ENCODE peak calls at places on chromosomes 5 and 9, in four cellular contexts. One of them, this sample, is unnamed.

GRCh38 chr5:80884851-80885697 is 75.1 kb upstream of the RASGRF2 start:
- DNase-seq in K562: peak; percentile 12
- DNase-seq in IMR-90: peak; percentile 47
- DNase-seq in keratinocyte: no peak
- DNase-seq in this sample: peak; percentile 2

GRCh38 chr9:17470015-17470414 is 108.9 kb upstream of the SH3GL2 start:
- DNase-seq in K562: no peak
- DNase-seq in IMR-90: no peak
- DNase-seq in keratinocyte: no peak
- DNase-seq in this sample: no peak

GRCh38 chr9:136050266-136050705 is 44.8 kb downstream of the NACC2 start:
- DNase-seq in keratinocyte: no peak
- DNase-seq in K562: peak; percentile 4
- DNase-seq in IMR-90: no peak
- DNase-seq in this sample: no peak

GRCh38 chr5:136388474-136388873 is 23.1 kb upstream of the TRPC7 start:
- DNase-seq in IMR-90: no peak
- DNase-seq in K562: no peak
- DNase-seq in keratinocyte: no peak
- DNase-seq in this sample: no peak

GRCh38 chr5:17308326-17309065 is 91.1 kb downstream of the BASP1 start:
- DNase-seq in K562: no peak
- DNase-seq in keratinocyte: no peak
- DNase-seq in IMR-90: no peak
- DNase-seq in this sample: no peak

GRCh38 chr5:81202652-81203051 is 30.5 kb upstream of the CKMT2 start:
- DNase-seq in K562: no peak
- DNase-seq in keratinocyte: no peak
- DNase-seq in IMR-90: peak; percentile 14
- DNase-seq in this sample: no peak

GRCh38 chr5:139438707-139439012 is 665 bp downstream of the DNAJC18 start:
- DNase-seq in keratinocyte: no peak
- DNase-seq in IMR-90: no peak
- DNase-seq in K562: no peak
- DNase-seq in this sample: no peak

GRCh38 chr9:83070257-83070656 is 7.3 kb upstream of the RASEF start:
- DNase-seq in keratinocyte: no peak
- DNase-seq in IMR-90: peak; percentile 70
- DNase-seq in K562: no peak
- DNase-seq in this sample: no peak

GRCh38 chr5:113514263-113514590 is 733 bp downstream of the YTHDC2 start:
- DNase-seq in K562: no peak
- DNase-seq in IMR-90: no peak
- DNase-seq in keratinocyte: no peak
- DNase-seq in this sample: no peak

GRCh38 chr9:132990781-132991180 is 12.3 kb downstream of the GFI1B start:
- DNase-seq in K562: no peak
- DNase-seq in keratinocyte: no peak
- DNase-seq in IMR-90: no peak
- DNase-seq in this sample: no peak

GRCh38 chr9:76311576-76311975 is 82.7 kb downstream of the RFK start:
- DNase-seq in K562: no peak
- DNase-seq in IMR-90: no peak
- DNase-seq in keratinocyte: no peak
- DNase-seq in this sample: no peak

GRCh38 chr5:36418172-36418979 is 116.7 kb upstream of the RANBP3L start:
- DNase-seq in keratinocyte: peak; percentile 63
- DNase-seq in IMR-90: no peak
- DNase-seq in K562: no peak
- DNase-seq in this sample: no peak

GRCh38 chr5:38551020-38552017 is 5.1 kb downstream of the LIFR start:
- DNase-seq in IMR-90: peak; percentile 73
- DNase-seq in K562: peak; percentile 25
- DNase-seq in keratinocyte: no peak
- DNase-seq in this sample: peak; percentile 59

GRCh38 chr9:36871606-36872005 is 162.5 kb downstream of the PAX5 start:
- DNase-seq in keratinocyte: no peak
- DNase-seq in K562: no peak
- DNase-seq in IMR-90: no peak
- DNase-seq in this sample: no peak

GRCh38 chr5:55344392-55344992 is 36.7 kb downstream of the MTREX start:
- DNase-seq in keratinocyte: no peak
- DNase-seq in IMR-90: peak; percentile 70
- DNase-seq in K562: peak; percentile 30
- DNase-seq in this sample: peak; percentile 86

GRCh38 chr9:131873891-131874440 is 134.1 kb upstream of the RAPGEF1 start:
- DNase-seq in keratinocyte: no peak
- DNase-seq in K562: no peak
- DNase-seq in IMR-90: no peak
- DNase-seq in this sample: no peak

GRCh38 chr9:71760901-71761300 is 7.4 kb downstream of the CEMIP2 start:
- DNase-seq in K562: no peak
- DNase-seq in IMR-90: no peak
- DNase-seq in keratinocyte: no peak
- DNase-seq in this sample: no peak

GRCh38 chr5:32866138-32866537 is 155.0 kb downstream of the NPR3 start:
- DNase-seq in IMR-90: no peak
- DNase-seq in K562: no peak
- DNase-seq in keratinocyte: no peak
- DNase-seq in this sample: no peak

GRCh38 chr9:96620832-96621269 is 1.2 kb upstream of the CDC14B start:
- DNase-seq in keratinocyte: no peak
- DNase-seq in IMR-90: no peak
- DNase-seq in K562: no peak
- DNase-seq in this sample: no peak

GRCh38 chr5:37962389-37962788 is 122.5 kb upstream of the GDNF start:
- DNase-seq in K562: no peak
- DNase-seq in keratinocyte: no peak
- DNase-seq in IMR-90: no peak
- DNase-seq in this sample: no peak

GRCh38 chr5:155700333-155700732 is 626.6 kb upstream of the SGCD start:
- DNase-seq in IMR-90: no peak
- DNase-seq in keratinocyte: no peak
- DNase-seq in K562: no peak
- DNase-seq in this sample: no peak

GRCh38 chr5:173771058-173771742 is 116.9 kb upstream of the CPEB4 start:
- DNase-seq in K562: no peak
- DNase-seq in IMR-90: no peak
- DNase-seq in keratinocyte: no peak
- DNase-seq in this sample: peak; percentile 14

GRCh38 chr9:69181908-69182353 is 7.9 kb downstream of the TJP2 start:
- DNase-seq in K562: no peak
- DNase-seq in keratinocyte: no peak
- DNase-seq in IMR-90: peak; percentile 29
- DNase-seq in this sample: peak; percentile 29

GRCh38 chr9:114580609-114581193 is 6.9 kb upstream of the ATP6V1G1 start:
- DNase-seq in keratinocyte: no peak
- DNase-seq in K562: no peak
- DNase-seq in IMR-90: no peak
- DNase-seq in this sample: no peak

GRCh38 chr9:78664370-78664769 is 367.4 kb downstream of the PSAT1 start:
- DNase-seq in K562: no peak
- DNase-seq in keratinocyte: no peak
- DNase-seq in IMR-90: peak; percentile 52
- DNase-seq in this sample: no peak

GRCh38 chr9:26811106-26811505 is 81.5 kb downstream of the CAAP1 start:
- DNase-seq in IMR-90: no peak
- DNase-seq in K562: no peak
- DNase-seq in keratinocyte: no peak
- DNase-seq in this sample: no peak

GRCh38 chr9:72935595-72935994 is 17.3 kb downstream of the ALDH1A1 start:
- DNase-seq in K562: no peak
- DNase-seq in IMR-90: no peak
- DNase-seq in keratinocyte: no peak
- DNase-seq in this sample: no peak

GRCh38 chr9:109974143-109974917 is 194.3 kb downstream of the PALM2AKAP2 start:
- DNase-seq in K562: no peak
- DNase-seq in keratinocyte: no peak
- DNase-seq in IMR-90: no peak
- DNase-seq in this sample: no peak

GRCh38 chr5:154165886-154166285 is 24.6 kb upstream of the GALNT10 start:
- DNase-seq in keratinocyte: no peak
- DNase-seq in IMR-90: no peak
- DNase-seq in K562: no peak
- DNase-seq in this sample: no peak

GRCh38 chr9:109542922-109543321 is 44.8 kb upstream of the PTPN3 start:
- DNase-seq in IMR-90: no peak
- DNase-seq in keratinocyte: no peak
- DNase-seq in K562: no peak
- DNase-seq in this sample: no peak

GRCh38 chr5:115657125-115657882 is 31.5 kb upstream of the TMED7 start:
- DNase-seq in K562: no peak
- DNase-seq in IMR-90: no peak
- DNase-seq in keratinocyte: no peak
- DNase-seq in this sample: no peak

GRCh38 chr9:92151691-92152393 is 36.6 kb upstream of the SPTLC1 start:
- DNase-seq in keratinocyte: no peak
- DNase-seq in K562: no peak
- DNase-seq in IMR-90: peak; percentile 84
- DNase-seq in this sample: peak; percentile 13

GRCh38 chr9:92142329-92142728 is 27.1 kb upstream of the SPTLC1 start:
- DNase-seq in keratinocyte: no peak
- DNase-seq in IMR-90: no peak
- DNase-seq in K562: no peak
- DNase-seq in this sample: no peak

GRCh38 chr9:92147854-92148184 is 32.6 kb upstream of the SPTLC1 start:
- DNase-seq in keratinocyte: no peak
- DNase-seq in K562: no peak
- DNase-seq in IMR-90: no peak
- DNase-seq in this sample: no peak

GRCh38 chr9:92146610-92147009 is 31.4 kb upstream of the SPTLC1 start:
- DNase-seq in K562: no peak
- DNase-seq in IMR-90: peak; percentile 31
- DNase-seq in keratinocyte: no peak
- DNase-seq in this sample: peak; percentile 57

DNA sequence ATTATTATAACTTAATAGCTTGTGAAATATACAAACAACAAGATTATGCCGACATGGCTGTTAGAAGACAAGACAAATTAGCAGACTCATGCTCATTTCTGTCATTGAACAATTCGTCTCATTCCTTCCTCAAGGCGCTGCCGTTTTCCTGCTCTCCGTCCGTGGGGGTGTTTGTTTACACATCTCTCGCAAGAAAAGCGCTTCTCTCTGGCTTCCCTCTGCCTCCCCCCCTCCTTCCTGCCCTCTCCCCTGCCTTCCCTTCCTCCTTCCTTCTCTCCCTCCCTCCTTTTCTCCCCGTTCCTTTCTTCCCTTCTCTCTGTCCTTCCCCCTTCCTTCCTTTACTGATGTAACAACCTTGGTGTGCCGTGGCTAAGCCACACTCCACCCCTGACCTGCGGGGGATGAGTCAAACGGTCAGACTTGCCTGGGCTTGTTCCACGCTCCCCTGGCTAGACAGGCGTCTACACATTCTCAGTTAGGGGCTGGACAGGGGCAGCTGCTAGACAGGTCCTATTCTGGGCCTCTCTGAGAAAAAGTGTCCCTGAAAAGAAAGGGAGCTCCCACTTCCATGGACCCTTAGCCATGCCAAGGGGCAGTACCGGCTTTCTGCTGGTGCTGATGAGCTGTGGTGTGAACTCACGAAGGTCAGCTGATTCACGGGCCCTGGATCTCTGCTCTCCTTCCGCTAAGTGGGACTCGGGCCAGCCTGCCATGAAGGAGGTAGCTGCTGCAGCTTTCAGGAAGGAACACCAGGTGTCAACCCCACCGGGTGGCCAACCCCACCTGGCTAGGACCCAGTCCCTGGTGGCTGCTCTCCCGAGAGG is 32.0 kb upstream of the SPTLC1 start:
- DNase-seq in keratinocyte: peak; percentile 77
- DNase-seq in K562: peak; percentile 71
- DNase-seq in IMR-90: peak; percentile 94
- DNase-seq in this sample: peak; percentile 88
- H3K9me1 ChIP-seq in keratinocyte: no peaks in the 10 kb centered on the region
- H3K9me1 ChIP-seq in K562: no peaks in the 10 kb centered on the region
- H3K9me1 ChIP-seq in IMR-90: peaks cover 28% of the 10 kb centered on the region
- H3K9me1 ChIP-seq in this sample: no peaks in the 10 kb centered on the region

DNA sequence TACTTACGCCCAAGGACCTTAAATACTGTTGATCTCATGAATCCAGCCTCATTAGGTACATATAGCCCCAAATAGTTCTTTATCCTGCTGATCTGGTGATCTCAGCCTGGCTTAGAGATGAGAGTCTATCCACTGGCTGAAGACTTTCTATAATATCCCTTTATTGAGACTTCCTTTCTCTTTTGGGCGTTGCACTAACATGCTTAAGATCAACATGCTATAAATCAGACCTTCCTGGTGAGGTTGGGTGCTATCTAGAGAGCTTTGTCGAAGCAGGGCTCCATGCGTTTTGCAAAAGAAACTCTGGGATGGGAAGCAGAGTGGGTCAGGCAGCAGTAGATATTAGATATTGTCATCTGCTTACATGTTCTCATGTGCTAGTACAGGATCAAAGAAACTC is 44.0 kb upstream of the AGXT2 start:
- DNase-seq in keratinocyte: no peak
- DNase-seq in IMR-90: no peak
- DNase-seq in K562: no peak
- DNase-seq in this sample: no peak
- H3K9me1 ChIP-seq in keratinocyte: no peaks in the 10 kb centered on the region
- H3K9me1 ChIP-seq in IMR-90: no peaks in the 10 kb centered on the region
- H3K9me1 ChIP-seq in K562: no peaks in the 10 kb centered on the region
- H3K9me1 ChIP-seq in this sample: no peaks in the 10 kb centered on the region

GRCh38 chr5:126044111-126044668 is 379.0 kb upstream of the GRAMD2B start:
- DNase-seq in keratinocyte: no peak
- DNase-seq in K562: no peak
- DNase-seq in IMR-90: peak; percentile 37
- DNase-seq in this sample: no peak

GRCh38 chr5:126044931-126045565 is 378.2 kb upstream of the GRAMD2B start:
- DNase-seq in K562: no peak
- DNase-seq in IMR-90: no peak
- DNase-seq in keratinocyte: no peak
- DNase-seq in this sample: no peak

GRCh38 chr5:126043684-126044083 is 379.5 kb upstream of the GRAMD2B start:
- DNase-seq in K562: no peak
- DNase-seq in keratinocyte: no peak
- DNase-seq in IMR-90: no peak
- DNase-seq in this sample: no peak

GRCh38 chr5:126046996-126047395 is 376.2 kb upstream of the GRAMD2B start:
- DNase-seq in IMR-90: no peak
- DNase-seq in keratinocyte: no peak
- DNase-seq in K562: no peak
- DNase-seq in this sample: no peak

DNA sequence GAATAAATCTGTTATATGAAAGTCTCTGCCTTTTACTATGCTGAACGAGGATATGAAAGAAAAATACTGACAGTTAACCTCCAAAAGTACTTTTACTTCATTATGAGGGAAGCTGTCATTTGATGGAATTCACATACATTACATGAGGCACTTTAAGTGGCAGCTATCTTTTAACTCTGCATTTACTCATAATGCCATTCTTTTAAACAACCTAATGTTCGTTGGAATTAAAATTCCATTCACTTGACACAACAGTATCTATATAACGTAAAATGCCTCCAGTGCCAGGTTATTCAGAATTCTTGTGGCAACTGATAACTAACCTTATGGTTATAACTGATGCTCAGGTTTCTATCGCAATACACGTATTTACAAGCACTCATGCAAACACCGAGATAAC is 376.9 kb upstream of the GRAMD2B start:
- DNase-seq in K562: no peak
- DNase-seq in IMR-90: no peak
- DNase-seq in keratinocyte: no peak
- DNase-seq in this sample: no peak
- H3K9me1 ChIP-seq in K562: no peaks in the 10 kb centered on the region
- H3K9me1 ChIP-seq in IMR-90: no peaks in the 10 kb centered on the region
- H3K9me1 ChIP-seq in keratinocyte: no peaks in the 10 kb centered on the region
- H3K9me1 ChIP-seq in this sample: no peaks in the 10 kb centered on the region

GRCh38 chr5:63483338-63483737 is 478.9 kb downstream of the HTR1A start:
- DNase-seq in keratinocyte: no peak
- DNase-seq in K562: no peak
- DNase-seq in IMR-90: no peak
- DNase-seq in this sample: no peak
- H3K9me1 ChIP-seq in keratinocyte: no peaks in the 10 kb centered on the region
- H3K9me1 ChIP-seq in K562: no peaks in the 10 kb centered on the region
- H3K9me1 ChIP-seq in IMR-90: no peaks in the 10 kb centered on the region
- H3K9me1 ChIP-seq in this sample: no peaks in the 10 kb centered on the region